ENCODE peak calls at places on chromosomes 12 and 14, in eight cellular contexts. One of them, this sample, is unnamed.

GRCh38 chr14:51867753-51868152 is 7.3 kb downstream of the GNG2 start:
- DNase-seq in HL-60: no peak
- DNase-seq in foreskin keratinocyte: no peak
- DNase-seq in cardiac muscle cell: no peak
- DNase-seq in Peyer's patch: no peak
- DNase-seq in CD8-positive, alpha-beta memory T cell: no peak
- DNase-seq in ovary: no peak
- DNase-seq in naive thymus-derived CD4-positive, alpha-beta T cell: no peak
- DNase-seq in this sample: no peak

GRCh38 chr14:28375295-28375694 is 391.3 kb upstream of the FOXG1 start:
- DNase-seq in HL-60: peak; percentile 1
- DNase-seq in foreskin keratinocyte: peak; percentile 45
- DNase-seq in cardiac muscle cell: peak; percentile 58
- DNase-seq in Peyer's patch: no peak
- DNase-seq in CD8-positive, alpha-beta memory T cell: no peak
- DNase-seq in ovary: no peak
- DNase-seq in naive thymus-derived CD4-positive, alpha-beta T cell: no peak
- DNase-seq in this sample: no peak

GRCh38 chr12:19440019-19440858 is 947 bp downstream of the AEBP2 start:
- DNase-seq in HL-60: peak; percentile 34
- DNase-seq in foreskin keratinocyte: peak; percentile 40
- DNase-seq in cardiac muscle cell: peak; percentile 66
- DNase-seq in Peyer's patch: peak; percentile 75
- DNase-seq in CD8-positive, alpha-beta memory T cell: peak; percentile 53
- DNase-seq in ovary: peak; percentile 74
- DNase-seq in naive thymus-derived CD4-positive, alpha-beta T cell: peak; percentile 41
- DNase-seq in this sample: peak; percentile 50

GRCh38 chr12:92759634-92760268 is 57.0 kb downstream of the PLEKHG7 start:
- DNase-seq in HL-60: no peak
- DNase-seq in foreskin keratinocyte: peak; percentile 95
- DNase-seq in cardiac muscle cell: no peak
- DNase-seq in Peyer's patch: no peak
- DNase-seq in CD8-positive, alpha-beta memory T cell: no peak
- DNase-seq in ovary: no peak
- DNase-seq in naive thymus-derived CD4-positive, alpha-beta T cell: no peak
- DNase-seq in this sample: no peak

GRCh38 chr12:122403115-122403770 is 19.2 kb downstream of the CLIP1 start:
- DNase-seq in HL-60: no peak
- DNase-seq in foreskin keratinocyte: no peak
- DNase-seq in cardiac muscle cell: no peak
- DNase-seq in Peyer's patch: no peak
- DNase-seq in CD8-positive, alpha-beta memory T cell: no peak
- DNase-seq in ovary: no peak
- DNase-seq in naive thymus-derived CD4-positive, alpha-beta T cell: no peak
- DNase-seq in this sample: no peak

GRCh38 chr14:106826833-106827369 is 1300.5 kb downstream of the TMEM121 start:
- DNase-seq in HL-60: no peak
- DNase-seq in foreskin keratinocyte: peak; percentile 3
- DNase-seq in cardiac muscle cell: no peak
- DNase-seq in Peyer's patch: no peak
- DNase-seq in CD8-positive, alpha-beta memory T cell: no peak
- DNase-seq in ovary: no peak
- DNase-seq in naive thymus-derived CD4-positive, alpha-beta T cell: no peak
- DNase-seq in this sample: no peak

GRCh38 chr12:104372048-104372720 is 68.6 kb downstream of the EID3 start:
- DNase-seq in HL-60: peak; percentile 41
- DNase-seq in foreskin keratinocyte: no peak
- DNase-seq in cardiac muscle cell: no peak
- DNase-seq in Peyer's patch: no peak
- DNase-seq in CD8-positive, alpha-beta memory T cell: peak; percentile 2
- DNase-seq in ovary: no peak
- DNase-seq in naive thymus-derived CD4-positive, alpha-beta T cell: no peak
- DNase-seq in this sample: no peak

GRCh38 chr12:94242871-94243270 is 94.5 kb downstream of the PLXNC1 start:
- DNase-seq in HL-60: peak; percentile 60
- DNase-seq in foreskin keratinocyte: no peak
- DNase-seq in cardiac muscle cell: no peak
- DNase-seq in Peyer's patch: no peak
- DNase-seq in CD8-positive, alpha-beta memory T cell: no peak
- DNase-seq in ovary: no peak
- DNase-seq in naive thymus-derived CD4-positive, alpha-beta T cell: no peak
- DNase-seq in this sample: no peak

DNA sequence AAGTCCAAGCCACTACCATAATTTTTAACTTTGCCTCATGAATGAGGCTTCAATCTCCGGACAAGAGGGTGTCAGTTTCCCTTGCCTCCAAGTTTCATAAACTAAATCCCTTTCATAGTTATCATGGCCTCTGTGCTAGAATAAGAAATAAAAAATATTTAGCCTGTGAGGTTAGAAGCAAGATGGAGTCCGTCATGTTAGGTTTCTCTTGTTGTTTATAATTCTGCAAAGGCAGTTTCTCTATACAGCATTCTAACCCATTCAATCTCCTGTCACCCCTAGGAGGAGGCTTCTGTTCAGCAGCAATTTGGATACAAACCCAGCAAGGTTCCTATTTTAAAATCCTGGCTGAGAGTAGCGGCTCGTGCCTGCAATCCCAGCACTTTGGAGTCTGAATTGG is 15.8 kb upstream of the RAN start:
- DNase-seq in HL-60: no peak
- DNase-seq in foreskin keratinocyte: no peak
- DNase-seq in cardiac muscle cell: no peak
- DNase-seq in Peyer's patch: no peak
- DNase-seq in CD8-positive, alpha-beta memory T cell: no peak
- DNase-seq in ovary: no peak
- DNase-seq in naive thymus-derived CD4-positive, alpha-beta T cell: no peak
- DNase-seq in this sample: no peak
- H3K27ac ChIP-seq in HL-60: no peak overlapping the region
- H3K27ac ChIP-seq in foreskin keratinocyte: no peak overlapping the region
- H3K27ac ChIP-seq in cardiac muscle cell: no peak overlapping the region
- H3K27ac ChIP-seq in Peyer's patch: no peak overlapping the region
- H3K27ac ChIP-seq in CD8-positive, alpha-beta memory T cell: no peak overlapping the region
- H3K27ac ChIP-seq in ovary: no peak overlapping the region
- H3K27ac ChIP-seq in naive thymus-derived CD4-positive, alpha-beta T cell: no peak overlapping the region
- H3K27ac ChIP-seq in this sample: no peak overlapping the region

DNA sequence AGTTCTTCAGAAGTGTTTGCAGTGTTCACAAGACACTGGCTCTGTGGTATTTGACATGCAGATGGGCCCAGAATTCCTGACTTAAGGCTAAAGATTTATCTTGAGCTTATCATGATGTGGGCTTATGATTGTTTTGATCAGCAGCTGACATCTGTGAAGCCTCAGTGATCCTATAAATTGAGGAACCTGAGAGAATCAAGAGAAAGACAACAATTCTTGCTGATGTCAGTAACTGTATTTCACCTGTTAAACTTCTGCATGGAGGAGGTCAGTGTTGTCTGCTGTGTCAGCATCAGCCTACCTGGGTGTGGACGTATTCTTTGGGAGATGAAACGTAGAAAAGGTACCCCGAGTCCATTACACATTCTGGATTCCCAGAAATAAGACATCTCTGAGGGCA is 33.3 kb downstream of the TRAF3 start:
- DNase-seq in HL-60: no peak
- DNase-seq in foreskin keratinocyte: no peak
- DNase-seq in cardiac muscle cell: no peak
- DNase-seq in Peyer's patch: no peak
- DNase-seq in CD8-positive, alpha-beta memory T cell: no peak
- DNase-seq in ovary: no peak
- DNase-seq in naive thymus-derived CD4-positive, alpha-beta T cell: no peak
- DNase-seq in this sample: no peak
- H3K27ac ChIP-seq in HL-60: no peak overlapping the region
- H3K27ac ChIP-seq in foreskin keratinocyte: no peak overlapping the region
- H3K27ac ChIP-seq in cardiac muscle cell: no peak overlapping the region
- H3K27ac ChIP-seq in Peyer's patch: no peak overlapping the region
- H3K27ac ChIP-seq in CD8-positive, alpha-beta memory T cell: no peak overlapping the region
- H3K27ac ChIP-seq in ovary: no peak overlapping the region
- H3K27ac ChIP-seq in naive thymus-derived CD4-positive, alpha-beta T cell: no peak overlapping the region
- H3K27ac ChIP-seq in this sample: no peak overlapping the region

GRCh38 chr12:29430699-29431044 is 49.7 kb upstream of the ERGIC2 start:
- DNase-seq in HL-60: no peak
- DNase-seq in foreskin keratinocyte: no peak
- DNase-seq in cardiac muscle cell: no peak
- DNase-seq in Peyer's patch: no peak
- DNase-seq in CD8-positive, alpha-beta memory T cell: no peak
- DNase-seq in ovary: no peak
- DNase-seq in naive thymus-derived CD4-positive, alpha-beta T cell: no peak
- DNase-seq in this sample: peak; percentile 42
- H3K27ac ChIP-seq in HL-60: no peak overlapping the region
- H3K27ac ChIP-seq in foreskin keratinocyte: no peak overlapping the region
- H3K27ac ChIP-seq in cardiac muscle cell: no peak overlapping the region
- H3K27ac ChIP-seq in Peyer's patch: no peak overlapping the region
- H3K27ac ChIP-seq in CD8-positive, alpha-beta memory T cell: no peak overlapping the region
- H3K27ac ChIP-seq in ovary: no peak overlapping the region
- H3K27ac ChIP-seq in naive thymus-derived CD4-positive, alpha-beta T cell: no peak overlapping the region
- H3K27ac ChIP-seq in this sample: peak overlapping the region; percentile 44

GRCh38 chr12:21615441-21615840 is 10.8 kb upstream of the GYS2 start:
- DNase-seq in HL-60: peak; percentile 52
- DNase-seq in foreskin keratinocyte: no peak
- DNase-seq in cardiac muscle cell: no peak
- DNase-seq in Peyer's patch: no peak
- DNase-seq in CD8-positive, alpha-beta memory T cell: no peak
- DNase-seq in ovary: no peak
- DNase-seq in naive thymus-derived CD4-positive, alpha-beta T cell: peak; percentile 4
- DNase-seq in this sample: no peak
- H3K27ac ChIP-seq in HL-60: peak overlapping the region; percentile 27
- H3K27ac ChIP-seq in foreskin keratinocyte: no peak overlapping the region
- H3K27ac ChIP-seq in cardiac muscle cell: no peak overlapping the region
- H3K27ac ChIP-seq in Peyer's patch: peak overlapping the region; percentile 7
- H3K27ac ChIP-seq in CD8-positive, alpha-beta memory T cell: no peak overlapping the region
- H3K27ac ChIP-seq in ovary: no peak overlapping the region
- H3K27ac ChIP-seq in naive thymus-derived CD4-positive, alpha-beta T cell: peak overlapping the region; percentile 61
- H3K27ac ChIP-seq in this sample: no peak overlapping the region

This sample was measured in pancreas.